ENCODE peak calls at places on chromosomes 1 and 21, in seven cellular contexts. D is Karpas-422, A is HCT116, Q is K562, M is heart right ventricle, F is neuronal stem cell, B is adipocyte. R is an unnamed sample.

GRCh38 chr1:62070384-62071011 is 124.2 kb upstream of the L1TD1 start:
- DNase-seq in D (peak; percentile 49), A (no peak), Q (peak; percentile 21), M (no peak), F (no peak), B (peak; percentile 67), R (no peak)

GRCh38 chr1:53919675-53920066 is 25.7 kb downstream of the DIO1 start:
- DNase-seq in D (no peak), A (no peak), Q (no peak), M (no peak), F (no peak), B (peak; percentile 37), R (no peak)

GRCh38 chr1:89755593-89755992 is 65.2 kb upstream of the LRRC8D start:
- DNase-seq in D (no peak), A (no peak), Q (no peak), M (no peak), F (no peak), B (no peak), R (no peak)

GRCh38 chr1:153288634-153289275 is 24.0 kb downstream of the PGLYRP3 start:
- DNase-seq in D (peak; percentile 52), A (peak; percentile 27), Q (peak; percentile 83), M (no peak), F (no peak), B (no peak), R (peak; percentile 40)

GRCh38 chr1:15408890-15409399 is 743 bp upstream of the EFHD2 start:
- DNase-seq in D (peak; percentile 52), A (no peak), Q (no peak), M (no peak), F (no peak), B (no peak), R (no peak)

GRCh38 chr1:76950306-76950705 is 83.0 kb downstream of the ST6GALNAC5 start:
- DNase-seq in D (no peak), A (no peak), Q (no peak), M (no peak), F (no peak), B (peak; percentile 33), R (no peak)

GRCh38 chr1:173870252-173871075 is 2.3 kb downstream of the ZBTB37 start:
- DNase-seq in D (no peak), A (no peak), Q (peak; percentile 31), M (no peak), F (no peak), B (no peak), R (no peak)

GRCh38 chr1:12539705-12540579 is 78.1 kb downstream of the DHRS3 start:
- DNase-seq in D (no peak), A (peak; percentile 83), Q (no peak), M (peak; percentile 82), F (peak; percentile 61), B (no peak), R (no peak)

DNA sequence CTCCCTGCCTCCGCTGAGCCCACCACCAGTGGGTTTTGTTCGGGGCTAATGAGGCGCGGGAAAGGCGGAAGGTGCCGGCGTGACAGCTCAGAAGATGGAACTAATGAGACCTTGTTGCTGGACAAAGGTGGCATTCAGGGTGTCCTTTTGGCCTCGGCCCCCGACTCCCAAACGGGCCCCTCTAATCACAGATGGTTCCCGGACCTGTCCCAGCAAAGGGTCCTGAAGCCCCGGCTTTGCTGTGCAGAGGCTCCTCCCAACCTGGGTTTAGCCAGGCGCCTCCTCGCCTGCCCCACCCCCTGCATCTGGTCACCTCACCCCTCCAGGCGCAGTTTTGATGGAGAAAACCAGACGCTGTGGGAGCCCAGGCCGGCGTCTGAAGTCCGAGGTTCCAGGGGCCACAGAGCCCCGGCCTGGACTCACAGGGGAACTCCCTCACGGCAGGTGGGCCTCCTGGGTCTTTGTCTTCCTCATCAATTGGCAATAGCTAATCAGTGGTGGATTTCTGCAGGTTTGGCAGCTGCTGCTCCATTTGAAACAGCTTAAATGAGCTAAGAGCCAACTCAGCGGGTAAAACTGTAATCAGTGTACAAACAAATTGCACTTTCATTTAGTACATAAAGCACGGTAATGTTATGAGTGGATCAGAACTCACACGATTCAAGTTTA is 44.3 kb upstream of the ADARB1 start:
- DNase-seq in D (no peak), A (no peak), Q (no peak), M (no peak), F (peak; percentile 74), B (no peak), R (peak; percentile 43)
- H3K4me1 ChIP-seq in D (no peaks in the 10 kb centered on the region), A (no peaks in the 10 kb centered on the region), Q (no peaks in the 10 kb centered on the region), M (peaks cover 32% of the 10 kb centered on the region), F (peaks cover 26% of the 10 kb centered on the region), B (peaks cover 54% of the 10 kb centered on the region), R (peaks cover 47% of the 10 kb centered on the region)

GRCh38 chr1:92709738-92710137 is 75.2 kb downstream of the EVI5 start:
- DNase-seq in D (no peak), A (no peak), Q (no peak), M (no peak), F (no peak), B (peak; percentile 32), R (no peak)

GRCh38 chr1:92708368-92708950 is 76.4 kb downstream of the EVI5 start:
- DNase-seq in D (peak; percentile 11), A (no peak), Q (no peak), M (no peak), F (no peak), B (no peak), R (no peak)

GRCh38 chr1:92711473-92712165 is 73.3 kb downstream of the EVI5 start:
- DNase-seq in D (no peak), A (no peak), Q (no peak), M (no peak), F (no peak), B (no peak), R (no peak)

GRCh38 chr1:92713939-92714338 is 71.0 kb downstream of the EVI5 start:
- DNase-seq in D (no peak), A (no peak), Q (no peak), M (no peak), F (no peak), B (no peak), R (no peak)
- H3K4me1 ChIP-seq in D (no peaks in the 10 kb centered on the region), A (no peaks in the 10 kb centered on the region), Q (peaks cover 23% of the 10 kb centered on the region), M (no peaks in the 10 kb centered on the region), F (no peaks in the 10 kb centered on the region), B (no peaks in the 10 kb centered on the region), R (no peaks in the 10 kb centered on the region)

GRCh38 chr1:110345480-110345879 is 6.3 kb downstream of the RBM15 start:
- DNase-seq in D (no peak), A (no peak), Q (no peak), M (no peak), F (no peak), B (no peak), R (no peak)

GRCh38 chr1:110347182-110347893 is 8.2 kb downstream of the RBM15 start:
- DNase-seq in D (peak; percentile 54), A (no peak), Q (no peak), M (no peak), F (no peak), B (no peak), R (no peak)

GRCh38 chr1:110348050-110348449 is 8.9 kb downstream of the RBM15 start:
- DNase-seq in D (no peak), A (no peak), Q (no peak), M (no peak), F (no peak), B (peak; percentile 19), R (no peak)

GRCh38 chr1:110348771-110349170 is 9.6 kb downstream of the RBM15 start:
- DNase-seq in D (no peak), A (no peak), Q (no peak), M (no peak), F (no peak), B (peak; percentile 60), R (no peak)

GRCh38 chr1:110346690-110347089 is 7.5 kb downstream of the RBM15 start:
- DNase-seq in D (no peak), A (no peak), Q (no peak), M (no peak), F (no peak), B (no peak), R (no peak)
- H3K4me1 ChIP-seq in D (peaks cover 100% of the 10 kb centered on the region), A (no peaks in the 10 kb centered on the region), Q (peaks cover 61% of the 10 kb centered on the region), M (peaks cover 100% of the 10 kb centered on the region), F (peaks cover 13% of the 10 kb centered on the region), B (peaks cover 55% of the 10 kb centered on the region), R (peaks cover 5% of the 10 kb centered on the region)

GRCh38 chr21:43369124-43369523 is 57.8 kb downstream of the SIK1 start:
- DNase-seq in D (peak; percentile 59), A (no peak), Q (no peak), M (peak; percentile 4), F (no peak), B (peak; percentile 51), R (no peak)
- H3K4me1 ChIP-seq in D (peaks cover 35% of the 10 kb centered on the region), A (no peaks in the 10 kb centered on the region), Q (no peaks in the 10 kb centered on the region), M (no peaks in the 10 kb centered on the region), F (peaks cover 11% of the 10 kb centered on the region), B (peaks cover 16% of the 10 kb centered on the region), R (peaks cover 48% of the 10 kb centered on the region)

DNA sequence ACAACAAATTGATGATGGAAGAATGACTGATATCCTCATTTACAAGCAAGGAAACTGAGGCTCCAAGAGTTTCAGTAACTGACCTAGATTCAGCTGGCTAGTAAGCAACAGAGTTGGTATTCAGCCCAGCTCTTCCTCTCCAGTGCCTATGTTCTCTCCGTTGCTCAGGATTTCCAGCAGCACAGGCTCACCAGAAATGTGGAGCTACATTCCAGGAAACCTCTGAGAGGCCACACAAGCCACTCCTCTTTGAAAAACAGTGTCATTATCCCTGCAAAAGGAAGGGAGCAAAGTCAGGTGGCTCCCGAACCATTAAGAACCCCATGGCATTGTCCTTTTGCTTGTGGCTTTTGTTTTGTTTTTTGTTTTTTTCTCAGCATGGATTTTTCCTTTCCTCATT is 40.6 kb upstream of the DUSP10 start:
- DNase-seq in D (no peak), A (no peak), Q (no peak), M (no peak), F (no peak), B (peak; percentile 5), R (peak; percentile 9)
- H3K4me1 ChIP-seq in D (peaks cover 10% of the 10 kb centered on the region), A (no peaks in the 10 kb centered on the region), Q (peaks cover 14% of the 10 kb centered on the region), M (peaks cover 34% of the 10 kb centered on the region), F (peaks cover 6% of the 10 kb centered on the region), B (peaks cover 35% of the 10 kb centered on the region), R (no peaks in the 10 kb centered on the region)

GRCh38 chr1:23648576-23648975 is 43.0 kb upstream of the RPL11 start:
- DNase-seq in D (peak; percentile 22), A (no peak), Q (no peak), M (no peak), F (no peak), B (no peak), R (no peak)

GRCh38 chr1:23651069-23651808 is 40.4 kb upstream of the RPL11 start:
- DNase-seq in D (peak; percentile 40), A (no peak), Q (peak; percentile 63), M (peak; percentile 54), F (no peak), B (peak; percentile 52), R (no peak)

GRCh38 chr1:23646086-23646485 is 45.5 kb upstream of the RPL11 start:
- DNase-seq in D (peak; percentile 39), A (no peak), Q (no peak), M (no peak), F (no peak), B (no peak), R (no peak)

GRCh38 chr1:23646571-23646970 is 45.0 kb upstream of the RPL11 start:
- DNase-seq in D (peak; percentile 37), A (no peak), Q (no peak), M (no peak), F (no peak), B (no peak), R (no peak)

GRCh38 chr1:23650344-23650990 is 41.1 kb upstream of the RPL11 start:
- DNase-seq in D (peak; percentile 22), A (no peak), Q (no peak), M (peak; percentile 62), F (no peak), B (no peak), R (no peak)
- H3K4me1 ChIP-seq in D (no peaks in the 10 kb centered on the region), A (no peaks in the 10 kb centered on the region), Q (no peaks in the 10 kb centered on the region), M (peaks cover 7% of the 10 kb centered on the region), F (no peaks in the 10 kb centered on the region), B (peaks cover 21% of the 10 kb centered on the region), R (no peaks in the 10 kb centered on the region)